ENCODE peak calls at places on chromosomes 16 and 17, in nine cellular contexts. U is CD8-positive, alpha-beta T cell; S is PC-3; R is mucosa of descending colon; E is GM12878; V is body of pancreas; O is esophagus squamous epithelium; P is heart right ventricle; D is AG04449. I is an unnamed sample.

GRCh38 chr17:67377727-67378443 is 804 bp downstream of the PITPNC1 start:
- DNase-seq in E (no peak), O (no peak), D (no peak), R (peak), P (peak), U (peak), S (peak), V (peak), I (no peak)

GRCh38 chr17:10768766-10769383 is 35.0 kb downstream of the TMEM238L start:
- DNase-seq in R (no peak), S (no peak), D (no peak), P (no peak), V (no peak), U (no peak), O (no peak), E (no peak), I (no peak)

GRCh38 chr16:87303431-87303930 is 13.7 kb downstream of the C16orf95 start:
- DNase-seq in S (peak), D (no peak), P (no peak), U (no peak), R (no peak), V (no peak), O (no peak), E (no peak), I (no peak)

GRCh38 chr17:41962768-41963434 is 3.7 kb upstream of the CNP start:
- DNase-seq in S (peak), R (peak), O (no peak), V (peak), U (peak), E (no peak), P (peak), D (no peak), I (no peak)

GRCh38 chr17:3401786-3402185 is 3.6 kb upstream of the OR1E1 start:
- DNase-seq in D (no peak), V (no peak), O (no peak), R (no peak), S (no peak), U (no peak), P (no peak), E (no peak), I (no peak)

GRCh38 chr16:3971706-3972105 is 91.2 kb upstream of the CREBBP start:
- DNase-seq in P (no peak), V (no peak), R (no peak), E (no peak), U (no peak), O (no peak), S (no peak), D (no peak), I (no peak)

GRCh38 chr17:83190601-83191387 is 111.4 kb downstream of the METRNL start:
- DNase-seq in O (no peak), D (no peak), R (no peak), U (no peak), E (no peak), P (no peak), V (peak), S (no peak), I (no peak)

GRCh38 chr17:13759936-13760335 is 158.2 kb upstream of the HS3ST3A1 start:
- DNase-seq in V (no peak), S (peak), P (no peak), R (no peak), O (no peak), D (no peak), U (no peak), E (no peak), I (no peak)

GRCh38 chr16:86763819-86764218 is 185.5 kb downstream of the FOXL1 start:
- DNase-seq in U (no peak), S (no peak), O (no peak), P (no peak), R (no peak), D (no peak), V (no peak), E (no peak), I (no peak)

GRCh38 chr17:40070895-40071719 is 8.3 kb downstream of the THRA start:
- DNase-seq in E (no peak), D (no peak), S (no peak), R (peak), V (peak), P (peak), O (no peak), U (no peak), I (no peak)

GRCh38 chr16:63385714-63386113 is 1349.5 kb upstream of the CDH8 start:
- DNase-seq in S (no peak), D (no peak), V (no peak), E (no peak), O (no peak), U (no peak), R (no peak), P (no peak), I (no peak)

GRCh38 chr17:69733171-69734014 is 318.9 kb downstream of the MAP2K6 start:
- DNase-seq in E (no peak), R (no peak), O (no peak), D (peak), P (peak), S (peak), V (no peak), U (no peak), I (no peak)

GRCh38 chr16:1108299-1109252 is 12.5 kb upstream of the C1QTNF8 start:
- DNase-seq in D (no peak), P (no peak), O (no peak), U (no peak), E (no peak), V (peak), S (peak), R (peak), I (no peak)

DNA sequence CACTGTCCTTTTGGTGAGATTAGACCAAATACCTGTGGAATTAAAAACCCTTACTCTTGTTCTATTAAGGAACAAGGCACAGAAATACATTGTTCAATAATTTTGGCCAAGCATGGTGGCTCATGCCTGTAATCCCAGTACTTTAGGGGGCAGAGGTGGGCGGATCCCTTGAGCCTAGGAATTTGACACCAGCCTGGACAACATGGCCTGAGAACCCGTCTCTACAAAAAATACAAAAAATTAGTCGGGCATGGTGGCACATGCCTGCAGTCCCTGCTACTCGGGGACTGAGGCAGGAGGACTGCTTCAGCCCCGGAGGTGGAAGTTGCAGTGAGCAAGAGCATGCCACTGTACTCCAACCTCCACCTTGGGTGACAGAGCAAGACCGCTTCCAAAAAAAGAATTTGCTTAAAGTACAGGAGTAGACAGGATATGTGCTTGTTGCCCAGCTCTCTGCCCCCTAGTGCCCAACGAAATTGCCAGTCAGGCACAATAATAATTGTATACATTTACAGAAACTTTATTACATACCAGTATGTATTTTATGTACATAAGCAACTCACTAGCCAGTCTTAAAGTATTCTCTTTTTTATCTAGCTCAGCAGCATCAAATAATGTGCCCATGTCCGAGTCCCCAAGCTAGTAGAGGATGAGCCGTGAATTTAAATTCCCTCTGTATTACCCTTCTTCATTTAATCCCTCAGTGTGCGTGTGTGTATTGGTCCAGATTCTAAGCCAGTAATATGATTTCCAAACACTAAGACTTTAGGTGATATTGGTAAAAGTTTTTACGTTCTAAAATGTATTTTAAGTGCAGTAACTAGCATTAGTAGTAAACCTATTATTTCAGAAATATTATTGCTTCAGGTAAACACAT is 1.4 kb downstream of the THUMPD1 start:
- DNase-seq in P (no peak), S (peak), D (no peak), R (peak), V (peak), U (no peak), O (no peak), E (no peak), I (no peak)
- TF ChIP-seq CTCF in P (peak), S (peak), D (peak), R (no peak), V (peak), U (peak), O (peak), E (peak), I (peak)

GRCh38 chr16:67565470-67566100 is 3.3 kb downstream of the CTCF start:
- DNase-seq in E (no peak), D (no peak), S (no peak), U (no peak), R (no peak), V (no peak), O (no peak), P (no peak), I (no peak)
- H3K4me3 ChIP-seq in E (peak), D (no peak), S (no peak), U (no peak), R (no peak), V (no peak), O (no peak), P (no peak), I (no peak)

GRCh38 chr16:89453662-89454321 is 36.6 kb downstream of the ANKRD11 start:
- DNase-seq in U (no peak), S (peak), E (no peak), R (no peak), V (peak), O (no peak), D (no peak), P (no peak), I (no peak)
- TF ChIP-seq CTCF in U (no peak), S (peak), E (no peak), R (peak), V (peak), O (no peak), D (no peak), P (peak), I (peak)

DNA sequence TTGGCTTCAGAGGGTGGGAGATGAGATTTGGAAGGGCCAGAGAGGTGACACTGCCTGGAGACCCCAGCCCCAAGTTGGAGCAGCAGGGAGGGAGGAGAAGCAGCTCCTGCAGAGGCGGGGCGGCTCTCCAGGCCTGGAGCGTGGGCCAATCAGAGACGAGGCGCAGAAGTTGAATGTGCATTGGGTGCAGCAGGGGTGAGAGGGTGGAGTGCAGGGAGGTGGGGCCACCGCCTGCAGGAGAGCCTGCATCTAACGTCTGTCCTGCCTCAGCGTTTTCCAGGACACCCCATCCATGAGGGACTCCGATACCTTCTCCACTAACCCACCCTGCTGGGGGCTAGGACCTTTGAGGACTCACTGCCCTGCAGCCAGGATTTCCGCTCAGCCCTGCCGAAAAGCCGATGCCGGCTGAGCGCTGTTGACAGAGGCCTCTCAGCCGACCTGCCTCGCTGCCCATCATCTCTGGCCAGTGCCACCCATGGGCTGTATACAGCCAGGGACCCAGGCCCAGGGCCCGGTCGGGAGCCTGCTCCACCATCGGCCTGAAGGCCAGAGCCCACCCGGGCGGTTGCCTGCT is 146.2 kb downstream of the ENGASE start:
- DNase-seq in R (no peak), V (no peak), S (no peak), P (no peak), E (no peak), O (no peak), D (no peak), U (no peak), I (no peak)
- H3K4me3 ChIP-seq in R (no peak), V (no peak), S (no peak), P (no peak), E (no peak), O (no peak), D (no peak), U (peak), I (no peak)

DNA sequence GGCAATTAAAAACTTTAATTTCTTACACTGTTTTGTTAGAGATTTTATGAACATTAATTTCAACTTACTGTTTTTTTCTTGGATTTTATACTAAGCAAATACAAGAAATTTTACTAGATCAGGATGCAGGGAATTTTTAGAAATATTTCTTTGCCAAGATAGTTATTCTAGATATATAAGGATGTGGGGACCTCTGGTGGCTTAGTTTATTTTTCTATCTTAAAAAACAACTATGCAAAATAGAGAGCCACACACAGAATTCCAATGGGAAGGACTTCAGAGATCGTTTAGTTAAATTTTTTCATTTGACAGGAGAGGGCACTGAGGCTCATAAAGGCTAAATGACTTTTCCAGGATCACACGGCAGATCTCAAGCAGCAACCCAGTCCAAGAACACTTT is 23.0 kb upstream of the CAPNS2 start:
- DNase-seq in O (no peak), R (no peak), E (no peak), V (no peak), U (no peak), D (no peak), S (peak), P (no peak), I (no peak)
- TF ChIP-seq CTCF in O (peak), R (no peak), E (no peak), V (peak), U (no peak), D (no peak), S (peak), P (peak), I (peak)

DNA sequence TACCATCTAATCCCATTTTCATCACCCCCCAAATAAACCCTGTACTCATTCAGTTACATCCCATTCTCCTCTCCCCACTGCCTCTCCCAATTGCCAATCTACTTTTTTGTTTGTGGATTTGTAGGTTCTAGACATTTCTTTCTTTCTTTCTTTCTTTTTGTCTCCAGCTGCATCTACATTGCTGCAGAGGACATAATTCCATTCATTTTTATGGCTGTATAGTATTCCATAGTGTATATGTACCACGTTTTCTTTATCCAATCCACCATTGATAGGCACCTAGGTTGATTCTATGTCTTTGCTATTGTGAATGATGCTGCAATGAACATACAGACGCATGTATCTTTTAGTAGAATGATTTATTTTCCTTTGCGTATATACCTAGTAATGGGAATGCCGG is 6.3 kb upstream of the CRYM start:
- DNase-seq in O (no peak), D (no peak), U (no peak), R (no peak), E (no peak), P (no peak), S (no peak), V (no peak), I (no peak)
- H3K4me3 ChIP-seq in O (no peak), D (no peak), U (no peak), R (no peak), E (no peak), P (peak), S (no peak), V (no peak), I (no peak)

DNA sequence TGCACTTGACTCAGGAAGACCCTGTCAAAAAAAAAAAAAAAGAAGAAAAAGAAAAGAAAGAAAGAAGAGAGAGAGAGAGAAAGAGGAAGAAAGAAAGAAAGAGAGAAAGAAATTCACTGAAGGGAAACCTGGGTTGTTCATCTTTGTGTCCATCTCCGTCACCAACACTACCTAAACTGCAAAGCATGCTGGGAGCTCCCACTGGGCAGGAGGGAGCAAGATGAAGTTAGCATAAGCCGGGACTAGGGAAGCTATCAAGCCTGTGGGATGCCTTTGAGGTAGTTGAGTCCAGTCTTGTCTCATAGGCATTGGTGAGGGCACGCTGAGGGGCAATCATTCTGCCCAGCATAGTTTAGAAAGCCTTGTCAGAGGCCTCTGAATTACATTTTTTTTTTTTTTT is 7.6 kb upstream of the CBFB start:
- DNase-seq in V (no peak), R (no peak), O (no peak), P (no peak), D (no peak), U (no peak), E (no peak), S (no peak), I (no peak)
- TF ChIP-seq CTCF in V (no peak), R (no peak), O (no peak), P (no peak), D (no peak), U (no peak), E (no peak), S (no peak), I (no peak)

GRCh38 chr17:62629556-62630364 is 2.3 kb downstream of the MRC2 start:
- DNase-seq in R (no peak), S (no peak), U (no peak), V (no peak), E (no peak), P (no peak), O (no peak), D (no peak), I (no peak)

GRCh38 chr17:62631086-62631935 is 3.8 kb downstream of the MRC2 start:
- DNase-seq in P (no peak), O (no peak), R (no peak), V (no peak), D (no peak), E (no peak), S (no peak), U (no peak), I (no peak)

GRCh38 chr17:62631936-62632924 is 4.8 kb downstream of the MRC2 start:
- DNase-seq in U (no peak), O (no peak), V (no peak), R (no peak), S (no peak), P (no peak), D (no peak), E (no peak), I (no peak)

GRCh38 chr17:62628845-62629555 is 1.5 kb downstream of the MRC2 start:
- DNase-seq in E (no peak), R (no peak), S (no peak), D (no peak), U (no peak), V (no peak), P (no peak), O (no peak), I (no peak)

GRCh38 chr17:62630365-62631085 is 3.1 kb downstream of the MRC2 start:
- DNase-seq in E (no peak), D (no peak), O (no peak), V (no peak), R (no peak), S (no peak), U (no peak), P (no peak), I (no peak)
- H3K4me3 ChIP-seq in E (no peak), D (peak), O (no peak), V (no peak), R (no peak), S (no peak), U (no peak), P (peak), I (peak)

DNA sequence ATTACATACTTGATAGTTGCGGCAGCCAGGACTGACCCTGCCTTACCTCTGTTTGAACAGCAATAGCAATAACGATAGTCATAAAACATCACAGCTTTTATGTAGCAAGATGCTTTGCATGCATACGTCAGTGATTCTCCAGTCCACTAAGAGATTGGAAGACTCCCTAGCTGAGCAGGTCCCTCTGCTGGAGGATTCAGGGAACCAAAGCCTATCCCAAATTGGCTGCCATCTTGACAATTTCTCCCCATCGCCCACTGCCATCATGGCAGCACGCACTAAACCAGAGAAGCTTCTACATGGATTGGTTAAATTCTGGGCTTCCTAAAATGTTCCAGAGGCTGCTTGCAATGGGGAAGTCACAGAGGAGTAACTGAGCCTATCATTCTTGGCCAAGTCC is 360.6 kb upstream of the XYLT1 start:
- DNase-seq in S (no peak), V (no peak), D (no peak), O (no peak), U (no peak), R (no peak), E (no peak), P (no peak), I (no peak)
- TF ChIP-seq CTCF in S (no peak), V (no peak), D (peak), O (no peak), U (no peak), R (no peak), E (no peak), P (no peak), I (no peak)

I was measured in BJ.